ENCODE peak calls at places on chromosomes 3 and 15, in four cellular contexts. R, H, C and M are unnamed samples.

GRCh38 chr15:56698268-56698667 is 35.0 kb downstream of the ZNF280D start:
- DNase-seq in R (no peak), H (no peak), C (no peak), M (no peak)

GRCh38 chr3:155853214-155854146 is 747 bp downstream of the SLC33A1 start:
- DNase-seq in R (peak; percentile 70), H (no peak), C (peak; percentile 7), M (no peak)

GRCh38 chr15:101049856-101050646 is 130.9 kb downstream of the LRRK1 start:
- DNase-seq in R (no peak), H (no peak), C (no peak), M (no peak)

GRCh38 chr3:193729088-193729465 is 136.1 kb downstream of the OPA1 start:
- DNase-seq in R (no peak), H (no peak), C (no peak), M (no peak)

GRCh38 chr3:38836561-38836960 is 20.5 kb upstream of the SCN10A start:
- DNase-seq in R (peak; percentile 76), H (no peak), C (no peak), M (no peak)

GRCh38 chr3:124563376-124563775 is 166.9 kb upstream of the UMPS start:
- DNase-seq in R (no peak), H (peak; percentile 27), C (peak; percentile 36), M (no peak)

GRCh38 chr15:38650936-38651327 is 86.3 kb upstream of the RASGRP1 start:
- DNase-seq in R (no peak), H (no peak), C (no peak), M (no peak)

GRCh38 chr3:139472380-139473010 is 3.8 kb downstream of the RBP2 start:
- DNase-seq in R (no peak), H (no peak), C (no peak), M (no peak)

GRCh38 chr15:99603828-99604227 is 38.0 kb downstream of the MEF2A start:
- DNase-seq in R (no peak), H (no peak), C (peak; percentile 9), M (no peak)

GRCh38 chr3:33442190-33442589 is 2.0 kb upstream of the UBP1 start:
- DNase-seq in R (no peak), H (no peak), C (no peak), M (no peak)

GRCh38 chr3:39637807-39638206 is 170.3 kb downstream of the MOBP start:
- DNase-seq in R (peak; percentile 52), H (peak; percentile 26), C (peak; percentile 48), M (no peak)

GRCh38 chr15:75359537-75360250 is 8.7 kb downstream of the MAN2C1 start:
- DNase-seq in R (no peak), H (no peak), C (no peak), M (no peak)

GRCh38 chr3:11562277-11562881 is 81.3 kb downstream of the VGLL4 start:
- DNase-seq in R (no peak), H (no peak), C (no peak), M (no peak)
- H3K23ac ChIP-seq in R (no peak overlapping the region), H (no peak overlapping the region), C (no peak overlapping the region), M (no peak overlapping the region)

DNA sequence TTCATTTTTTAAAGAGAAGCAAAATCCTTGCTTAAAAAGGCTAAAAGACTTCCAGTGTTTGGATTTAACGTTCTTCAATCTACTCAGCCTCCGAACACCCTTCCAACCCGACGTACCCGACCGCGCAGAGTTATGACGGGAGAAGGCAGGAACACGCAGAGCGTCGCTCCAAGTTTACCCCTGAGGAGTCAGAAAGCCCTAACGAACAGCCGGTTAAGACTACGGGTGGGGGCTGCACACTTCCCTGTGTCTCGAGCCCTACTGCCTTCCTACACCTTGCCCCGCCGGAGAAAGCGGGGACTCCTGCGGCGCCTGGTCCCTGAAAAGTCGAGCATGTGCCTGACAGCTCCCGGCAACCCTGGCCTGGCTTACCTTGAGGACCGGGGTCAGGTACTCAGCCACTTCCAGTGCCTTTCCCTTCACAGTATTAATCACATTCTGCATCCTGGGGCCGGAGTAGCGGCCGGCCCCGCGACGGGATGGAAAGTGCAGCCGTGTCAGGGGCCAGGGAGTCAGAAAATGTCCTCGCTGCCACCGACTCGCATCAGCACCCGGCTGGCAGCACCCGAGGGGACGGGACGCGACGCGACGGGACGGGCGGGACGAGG is 573 bp downstream of the ATG3 start:
- DNase-seq in R (peak; percentile 95), H (peak; percentile 93), C (peak; percentile 87), M (peak; percentile 82)
- H3K23ac ChIP-seq in R (no peak overlapping the region), H (no peak overlapping the region), C (peak overlapping the region; percentile 89), M (no peak overlapping the region)

GRCh38 chr3:46674031-46674592 is 19.4 kb downstream of the ALS2CL start:
- DNase-seq in R (peak; percentile 40), H (no peak), C (no peak), M (no peak)
- H3K23ac ChIP-seq in R (no peak overlapping the region), H (no peak overlapping the region), C (no peak overlapping the region), M (no peak overlapping the region)

GRCh38 chr15:51884041-51884440 is 54.6 kb downstream of the TMOD3 start:
- DNase-seq in R (no peak), H (no peak), C (no peak), M (no peak)
- H3K23ac ChIP-seq in R (no peak overlapping the region), H (no peak overlapping the region), C (peak overlapping the region; percentile 82), M (no peak overlapping the region)

GRCh38 chr3:187017511-187018230 is 87.3 kb downstream of the ST6GAL1 start:
- DNase-seq in R (peak; percentile 57), H (no peak), C (no peak), M (no peak)
- H3K23ac ChIP-seq in R (no peak overlapping the region), H (no peak overlapping the region), C (no peak overlapping the region), M (no peak overlapping the region)